ENCODE peak calls at places on chromosomes 1 and 21, in ten cellular contexts. Q is stomach, V is A549, E is spleen, T is heart left ventricle, H is GM12878, M is testis, O is uterus, D is breast epithelium, L is Peyer's patch. J is an unnamed sample.

GRCh38 chr1:231590453-231591198 is 36.0 kb upstream of the DISC1 start:
- DNase-seq in Q (peak), V (peak), E (no peak), T (peak), H (no peak), M (peak), O (peak), D (no peak), L (peak), J (peak)

GRCh38 chr1:13930151-13930550 is 230.2 kb downstream of the PRDM2 start:
- DNase-seq in Q (no peak), V (peak), E (no peak), T (no peak), H (no peak), M (no peak), O (no peak), D (no peak), L (peak), J (no peak)

GRCh38 chr1:55448261-55448660 is 233.1 kb upstream of the USP24 start:
- DNase-seq in Q (no peak), V (no peak), E (no peak), T (no peak), H (no peak), M (no peak), O (no peak), D (no peak), L (no peak), J (no peak)

GRCh38 chr1:107147813-107148212 is 7.0 kb downstream of the NTNG1 start:
- DNase-seq in Q (no peak), V (no peak), E (no peak), T (no peak), H (no peak), M (no peak), O (no peak), D (no peak), L (no peak), J (no peak)

GRCh38 chr1:174447866-174448530 is at the start of gene GPR52:
- DNase-seq in Q (no peak), V (no peak), E (no peak), T (no peak), H (no peak), M (no peak), O (no peak), D (no peak), L (no peak), J (no peak)

GRCh38 chr1:202701200-202701599 is 9.1 kb downstream of the SYT2 start:
- DNase-seq in Q (no peak), V (no peak), E (no peak), T (no peak), H (no peak), M (no peak), O (no peak), D (no peak), L (no peak), J (no peak)

GRCh38 chr1:201886103-201886885 is 2.4 kb upstream of the SHISA4 start:
- DNase-seq in Q (no peak), V (no peak), E (peak), T (no peak), H (no peak), M (no peak), O (no peak), D (peak), L (peak), J (no peak)

GRCh38 chr1:173504268-173504667 is 27.1 kb downstream of the PRDX6 start:
- DNase-seq in Q (no peak), V (no peak), E (no peak), T (no peak), H (no peak), M (no peak), O (no peak), D (no peak), L (no peak), J (no peak)

GRCh38 chr1:87344231-87344630 is 15.6 kb downstream of the LMO4 start:
- DNase-seq in Q (no peak), V (no peak), E (no peak), T (no peak), H (no peak), M (no peak), O (no peak), D (no peak), L (no peak), J (no peak)

GRCh38 chr1:57986432-57986831 is 560.1 kb downstream of the OMA1 start:
- DNase-seq in Q (no peak), V (no peak), E (no peak), T (no peak), H (no peak), M (no peak), O (no peak), D (no peak), L (no peak), J (no peak)

GRCh38 chr1:150160964-150161626 is 11.4 kb downstream of the PLEKHO1 start:
- DNase-seq in Q (no peak), V (no peak), E (no peak), T (no peak), H (no peak), M (no peak), O (no peak), D (no peak), L (peak), J (no peak)

GRCh38 chr1:40291293-40291692 is 25.8 kb downstream of the COL9A2 start:
- DNase-seq in Q (no peak), V (no peak), E (no peak), T (no peak), H (no peak), M (no peak), O (no peak), D (no peak), L (no peak), J (no peak)
- TF ChIP-seq POLR2A in Q (no peak), V (no peak), E (no peak), T (no peak), H (no peak), M (no peak), O (no peak), D (no peak), L (no peak), J (no peak)

GRCh38 chr1:85228952-85229351 is 28.1 kb upstream of the SYDE2 start:
- DNase-seq in Q (no peak), V (no peak), E (no peak), T (no peak), H (no peak), M (no peak), O (no peak), D (no peak), L (no peak), J (no peak)
- H3K27ac ChIP-seq in Q (no peak), V (no peak), E (no peak), T (peak), H (no peak), M (no peak), O (no peak), D (no peak), L (no peak), J (no peak)

GRCh38 chr21:29315155-29315749 is 16.5 kb downstream of the BACH1 start:
- DNase-seq in Q (no peak), V (no peak), E (no peak), T (no peak), H (no peak), M (no peak), O (no peak), D (no peak), L (no peak), J (no peak)
- TF ChIP-seq POLR2A in Q (no peak), V (no peak), E (no peak), T (no peak), H (no peak), M (no peak), O (no peak), D (no peak), L (no peak), J (no peak)

DNA sequence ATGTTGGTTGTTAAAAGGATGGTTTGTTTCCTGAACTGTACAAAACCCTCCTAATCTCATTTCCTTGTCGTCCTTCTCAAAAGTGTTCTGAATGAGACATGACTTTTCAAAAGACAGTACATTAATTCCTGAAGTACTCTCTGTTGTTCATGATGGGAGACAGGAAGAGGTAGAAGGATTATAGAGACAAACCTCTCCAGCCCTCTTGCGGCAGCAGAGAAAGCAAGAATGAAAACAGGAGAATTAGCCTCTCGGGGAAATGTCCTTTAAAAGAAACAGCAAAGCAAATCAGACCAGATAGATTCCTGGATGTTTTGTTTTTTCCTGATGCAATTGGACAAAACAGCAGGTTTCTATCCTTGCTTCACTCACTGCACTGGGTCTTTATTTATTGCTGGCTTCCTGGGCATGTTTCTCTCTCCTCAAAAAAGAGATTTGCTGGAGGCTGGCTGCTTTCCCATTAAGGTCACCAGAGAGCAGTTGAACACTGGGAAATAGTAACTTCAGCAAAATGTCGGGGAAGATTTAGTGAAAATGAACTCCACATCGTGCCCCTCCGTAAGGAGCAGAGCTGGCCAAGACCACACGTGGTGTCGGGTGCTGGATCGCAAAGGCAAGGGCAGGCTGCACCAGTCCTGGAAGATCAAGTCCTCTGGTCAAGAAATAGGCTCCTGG is 145.8 kb upstream of the SYT6 start:
- DNase-seq in Q (no peak), V (no peak), E (no peak), T (no peak), H (no peak), M (no peak), O (peak), D (no peak), L (no peak), J (no peak)
- H3K27ac ChIP-seq in Q (no peak), V (no peak), E (no peak), T (no peak), H (no peak), M (no peak), O (peak), D (no peak), L (no peak), J (no peak)

GRCh38 chr1:35587736-35588135 is 14.6 kb downstream of the TFAP2E start:
- DNase-seq in Q (no peak), V (no peak), E (peak), T (no peak), H (no peak), M (no peak), O (no peak), D (no peak), L (no peak), J (no peak)
- TF ChIP-seq POLR2A in Q (no peak), V (no peak), E (no peak), T (no peak), H (no peak), M (no peak), O (no peak), D (no peak), L (no peak), J (no peak)

GRCh38 chr1:91570105-91570448 is 69.4 kb downstream of the CDC7 start:
- DNase-seq in Q (no peak), V (no peak), E (no peak), T (no peak), H (no peak), M (no peak), O (no peak), D (no peak), L (no peak), J (no peak)
- H3K27ac ChIP-seq in Q (peak), V (no peak), E (no peak), T (peak), H (no peak), M (no peak), O (peak), D (peak), L (peak), J (peak)

GRCh38 chr1:152982076-152982475 is 1.8 kb upstream of the SPRR1A start:
- DNase-seq in Q (no peak), V (no peak), E (no peak), T (no peak), H (no peak), M (no peak), O (no peak), D (no peak), L (no peak), J (no peak)
- TF ChIP-seq POLR2A in Q (no peak), V (no peak), E (no peak), T (no peak), H (no peak), M (no peak), O (no peak), D (no peak), L (no peak), J (no peak)

J was measured in upper lobe of left lung.